ENCODE peak calls at places on chromosomes 13 and 19, in eight cellular contexts. W is activated T-helper 1 cell treated with anti-CD3 and anti-CD28 coated beads, Interleukin-12 subunit alpha, Interleukin-12 subunit beta, Interleukin-2, Interleukin-4 antibody, amounts not matched to agents 30 ng/mL and 10 ng/mL and 1 ng/mL, durations not matched to agents 14 hours and 24 hours and 36 hours; L is SIG-M5; K is activated gamma-delta T cell treated with Interleukin-2 at 50 U/mL for 16 hours; J is fibroblast of mammary gland; B is stimulated activated CD8-positive, alpha-beta memory T cell treated with anti-CD3 and anti-CD28 coated beads, Interleukin-7, amount 100 ng/mL, for 4 hours; Q is trophoblast cell; S is activated naive CD4-positive, alpha-beta T cell treated with Interleukin-2 at 50 U/mL for 16 hours. X is an unnamed sample.

GRCh38 chr13:75357576-75358295 is 124.2 kb downstream of the TBC1D4 start:
- DNase-seq in W (no peak), L (no peak), K (peak), J (peak), B (peak), Q (no peak), S (peak), X (peak)

GRCh38 chr19:4409123-4409933 is 6.9 kb downstream of the CHAF1A start:
- DNase-seq in W (no peak), L (no peak), K (no peak), J (no peak), B (no peak), Q (no peak), S (no peak), X (no peak)

GRCh38 chr19:9850235-9850959 is 15.3 kb downstream of the PIN1 start:
- DNase-seq in W (no peak), L (no peak), K (no peak), J (no peak), B (no peak), Q (no peak), S (no peak), X (no peak)

GRCh38 chr19:50567052-50567841 is 988 bp downstream of the LRRC4B start:
- DNase-seq in W (no peak), L (no peak), K (no peak), J (no peak), B (no peak), Q (no peak), S (no peak), X (no peak)

GRCh38 chr19:22088541-22089144 is 36.4 kb downstream of the ZNF257 start:
- DNase-seq in W (no peak), L (no peak), K (no peak), J (no peak), B (no peak), Q (no peak), S (no peak), X (no peak)

GRCh38 chr19:2607712-2608601 is 94.5 kb downstream of the GNG7 start:
- DNase-seq in W (peak), L (no peak), K (peak), J (no peak), B (peak), Q (no peak), S (peak), X (peak)

GRCh38 chr13:19782049-19782726 is 557 bp downstream of the PSPC1 start:
- DNase-seq in W (peak), L (no peak), K (peak), J (peak), B (peak), Q (peak), S (peak), X (no peak)

GRCh38 chr19:28316464-28316863 is 896.5 kb downstream of the UQCRFS1 start:
- DNase-seq in W (no peak), L (no peak), K (no peak), J (no peak), B (no peak), Q (no peak), S (no peak), X (no peak)

GRCh38 chr19:35408284-35409171 is 37.7 kb downstream of the GPR42 start:
- DNase-seq in W (no peak), L (no peak), K (no peak), J (no peak), B (no peak), Q (no peak), S (no peak), X (peak)

GRCh38 chr13:51148952-51149573 is 38.0 kb upstream of the C13orf42 start:
- DNase-seq in W (no peak), L (no peak), K (no peak), J (peak), B (no peak), Q (no peak), S (no peak), X (no peak)

GRCh38 chr13:74675185-74675584 is 541.0 kb upstream of the KLF12 start:
- DNase-seq in W (no peak), L (no peak), K (no peak), J (peak), B (no peak), Q (no peak), S (no peak), X (no peak)

GRCh38 chr13:38308736-38309135 is 40.9 kb upstream of the UFM1 start:
- DNase-seq in W (no peak), L (no peak), K (no peak), J (peak), B (no peak), Q (peak), S (no peak), X (no peak)

GRCh38 chr13:90594694-90595093 is 752.8 kb upstream of the MIR17HG start:
- DNase-seq in W (no peak), L (no peak), K (no peak), J (peak), B (no peak), Q (no peak), S (no peak), X (no peak)

X was measured in GM12864.